ENCODE peak calls at places on chromosomes 13 and 19, in seven cellular contexts. O is stimulated activated naive CD8-positive, alpha-beta T cell treated with anti-CD3 and anti-CD28 coated beads, Interleukin-15, amount 100 ng/mL, for 72 hours; E is T follicular helper cell; I is activated CD4-positive, alpha-beta T cell treated with anti-CD3 and anti-CD28 coated beads for 48 hours; A is stimulated activated naive CD4-positive, alpha-beta T cell; Z is HS-5; B is NCI-H2081. G is an unnamed sample.

GRCh38 chr13:84997858-84998257 is 801.4 kb downstream of the SLITRK6 start:
- DNase-seq in Z (no peak), O (no peak), B (no peak), I (no peak), A (no peak), E (no peak), G (no peak)

GRCh38 chr19:55646889-55647731 is 902 bp upstream of the CCDC106 start:
- DNase-seq in E (no peak), B (no peak), O (no peak), A (no peak), I (no peak), Z (no peak), G (no peak)

GRCh38 chr13:106110241-106110855 is 425.1 kb downstream of the EFNB2 start:
- DNase-seq in B (no peak), A (no peak), I (no peak), E (no peak), O (no peak), Z (no peak), G (peak)

GRCh38 chr19:19900124-19900523 is 622 bp upstream of the ZNF93 start:
- DNase-seq in O (peak), A (no peak), I (no peak), B (no peak), E (no peak), Z (peak), G (peak)

GRCh38 chr13:78736142-78736541 is 77.2 kb upstream of the OBI1 start:
- DNase-seq in O (no peak), E (no peak), I (no peak), Z (no peak), B (no peak), A (no peak), G (no peak)

GRCh38 chr19:55586976-55587668 is 6.5 kb upstream of the ZNF579 start:
- DNase-seq in A (peak), B (peak), I (peak), Z (no peak), E (peak), O (peak), G (peak)

GRCh38 chr19:41225238-41226052 is 6.4 kb downstream of the AXL start:
- DNase-seq in O (peak), A (no peak), B (no peak), I (peak), Z (peak), E (peak), G (peak)

GRCh38 chr19:43725468-43725867 is 9.6 kb downstream of the IRGC start:
- DNase-seq in A (no peak), I (no peak), O (no peak), E (no peak), Z (no peak), B (no peak), G (no peak)

GRCh38 chr19:36916991-36917390 is 859 bp downstream of the ZNF568 start:
- DNase-seq in E (no peak), B (peak), O (peak), I (peak), A (no peak), Z (peak), G (no peak)

GRCh38 chr19:33194527-33194883 is 375 bp downstream of the LRP3 start:
- DNase-seq in O (no peak), Z (no peak), B (no peak), E (no peak), I (no peak), A (no peak), G (no peak)

GRCh38 chr19:5591476-5591875 is 23.7 kb upstream of the TINCR start:
- DNase-seq in B (no peak), O (no peak), A (no peak), I (no peak), Z (no peak), E (no peak), G (no peak)

GRCh38 chr13:30585748-30586262 is 31.9 kb upstream of the USPL1 start:
- DNase-seq in O (no peak), A (no peak), E (no peak), Z (no peak), I (no peak), B (no peak), G (peak)

GRCh38 chr19:7516281-7516862 is 469 bp downstream of the ZNF358 start:
- DNase-seq in Z (no peak), A (no peak), O (no peak), I (no peak), B (no peak), E (no peak), G (no peak)

GRCh38 chr19:38455031-38455430 is 21.5 kb downstream of the RYR1 start:
- DNase-seq in O (no peak), A (no peak), I (no peak), B (no peak), E (no peak), Z (no peak), G (no peak)

GRCh38 chr13:28739376-28739775 is 20.6 kb upstream of the SLC46A3 start:
- DNase-seq in O (no peak), E (no peak), A (no peak), Z (no peak), I (no peak), B (no peak), G (no peak)

GRCh38 chr19:3359850-3360493 is 6.4 kb upstream of the NFIC start:
- DNase-seq in Z (no peak), B (peak), I (peak), A (peak), E (no peak), O (peak), G (no peak)

GRCh38 chr19:1066748-1067340 is at the start of gene ARHGAP45:
- DNase-seq in Z (no peak), O (peak), E (peak), I (peak), B (no peak), A (peak), G (no peak)

GRCh38 chr13:113178070-113178895 is 19.8 kb downstream of the PROZ start:
- DNase-seq in Z (peak), E (no peak), I (no peak), B (no peak), A (no peak), O (no peak), G (no peak)

GRCh38 chr19:39951686-39952085 is 17.3 kb upstream of the FCGBP start:
- DNase-seq in Z (no peak), A (no peak), I (no peak), E (no peak), B (no peak), O (no peak), G (peak)

GRCh38 chr19:8020681-8021080 is 15.2 kb upstream of the ELAVL1 start:
- DNase-seq in E (no peak), A (no peak), O (no peak), I (no peak), Z (no peak), B (no peak), G (no peak)

GRCh38 chr13:50969691-50970090 is 60.1 kb downstream of the RNASEH2B start:
- DNase-seq in E (no peak), O (no peak), B (no peak), Z (no peak), A (no peak), I (no peak), G (no peak)

GRCh38 chr13:114007566-114007965 is 33.7 kb upstream of the C13orf46 start:
- DNase-seq in Z (no peak), A (no peak), E (no peak), O (no peak), I (no peak), B (no peak), G (no peak)

GRCh38 chr19:58033741-58034475 is at the start of gene ZSCAN1:
- DNase-seq in O (peak), I (peak), B (no peak), E (no peak), A (no peak), Z (no peak), G (no peak)

GRCh38 chr19:1089891-1090290 is 5.3 kb downstream of the POLR2E start:
- DNase-seq in B (no peak), I (no peak), Z (no peak), A (peak), O (peak), E (no peak), G (no peak)

GRCh38 chr19:40806385-40807146 is 7.6 kb downstream of the EGLN2 start:
- DNase-seq in B (peak), O (peak), Z (no peak), E (peak), A (peak), I (peak), G (peak)

GRCh38 chr19:29841209-29841558 is 29.4 kb downstream of the CCNE1 start:
- DNase-seq in O (no peak), Z (no peak), E (no peak), B (no peak), I (no peak), A (no peak), G (no peak)

GRCh38 chr13:103876571-103876970 is 810.4 kb upstream of the SLC10A2 start:
- DNase-seq in A (no peak), Z (no peak), O (no peak), B (no peak), E (no peak), I (no peak), G (no peak)

GRCh38 chr13:97724450-97724849 is 229.0 kb upstream of the IPO5 start:
- DNase-seq in B (no peak), I (no peak), E (no peak), Z (no peak), A (no peak), O (no peak), G (no peak)

GRCh38 chr13:105634059-105634458 is 901.4 kb downstream of the EFNB2 start:
- DNase-seq in I (no peak), O (no peak), E (no peak), Z (no peak), A (no peak), B (no peak), G (no peak)

GRCh38 chr13:109939838-109940237 is 153.5 kb upstream of the IRS2 start:
- DNase-seq in O (no peak), I (no peak), A (no peak), E (no peak), B (no peak), Z (no peak), G (no peak)

GRCh38 chr19:49214701-49215100 is 57.1 kb downstream of the TRPM4 start:
- DNase-seq in B (no peak), E (no peak), A (no peak), I (no peak), O (no peak), Z (no peak), G (no peak)

GRCh38 chr13:39688699-39689405 is 33.4 kb downstream of the COG6 start:
- DNase-seq in B (no peak), E (no peak), O (no peak), I (no peak), Z (no peak), A (no peak), G (no peak)

GRCh38 chr13:46211521-46212351 is at the start of gene LRRC63:
- DNase-seq in A (peak), Z (no peak), E (peak), B (peak), O (peak), I (peak), G (no peak)

GRCh38 chr13:73480784-73481183 is 422.0 kb downstream of the KLF5 start:
- DNase-seq in I (no peak), B (no peak), Z (no peak), E (no peak), A (no peak), O (no peak), G (no peak)

GRCh38 chr13:44921931-44922758 is 67.1 kb downstream of the NUFIP1 start:
- DNase-seq in Z (peak), E (no peak), O (no peak), A (no peak), B (peak), I (no peak), G (peak)

GRCh38 chr13:110663044-110663443 is 42.9 kb downstream of the CARS2 start:
- DNase-seq in Z (no peak), A (no peak), O (no peak), E (no peak), I (no peak), B (no peak), G (no peak)

GRCh38 chr19:45769821-45770191 is 754 bp upstream of the SIX5 start:
- DNase-seq in I (peak), B (no peak), E (peak), A (peak), Z (no peak), O (peak), G (peak)

GRCh38 chr19:5822181-5822844 is 17.2 kb downstream of the FUT6 start:
- DNase-seq in O (no peak), B (no peak), E (no peak), Z (no peak), I (no peak), A (no peak), G (no peak)

G was measured in RCC 7860.